ENCODE peak calls at places on chromosomes 3 and 15, in five cellular contexts. O, S, Q, W and V are unnamed samples.

GRCh38 chr3:23671901-23672589 is 133.7 kb upstream of the UBE2E1 start:
- DNase-seq in Q (no peak), O (no peak), S (no peak), W (no peak), V (no peak)

GRCh38 chr3:120153294-120153693 is 59.0 kb upstream of the GSK3B start:
- DNase-seq in S (peak; percentile 96), Q (no peak), O (no peak), W (no peak), V (no peak)

GRCh38 chr3:25594007-25594502 is 70.7 kb downstream of the TOP2B start:
- DNase-seq in W (peak; percentile 65), S (no peak), Q (no peak), O (no peak), V (no peak)

GRCh38 chr15:44738340-44738984 is 2.1 kb downstream of the TRIM69 start:
- DNase-seq in S (no peak), O (no peak), W (peak; percentile 58), Q (no peak), V (no peak)

GRCh38 chr3:150739877-150740645 is 22.9 kb downstream of the SIAH2 start:
- DNase-seq in W (peak; percentile 49), O (no peak), Q (no peak), S (no peak), V (no peak)

GRCh38 chr15:71136159-71137137 is 21.2 kb downstream of the THSD4 start:
- DNase-seq in O (no peak), Q (no peak), W (no peak), S (peak; percentile 90), V (no peak)

GRCh38 chr15:47460775-47461174 is 256.5 kb upstream of the SEMA6D start:
- DNase-seq in S (peak; percentile 44), Q (no peak), W (no peak), O (no peak), V (no peak)

GRCh38 chr15:83323296-83323711 is 38.8 kb upstream of the BNC1 start:
- DNase-seq in Q (no peak), S (peak; percentile 96), O (peak; percentile 80), W (no peak), V (no peak)

GRCh38 chr3:124384527-124384926 is 345.7 kb upstream of the UMPS start:
- DNase-seq in W (no peak), Q (no peak), S (no peak), O (no peak), V (no peak)

GRCh38 chr3:42704136-42704841 is 1.7 kb upstream of the HHATL start:
- DNase-seq in Q (no peak), O (no peak), W (no peak), S (no peak), V (no peak)

GRCh38 chr15:39736646-39737550 is 45.7 kb downstream of the FSIP1 start:
- DNase-seq in O (no peak), Q (no peak), S (no peak), W (no peak), V (no peak)

GRCh38 chr3:134387293-134387692 is 13.0 kb upstream of the AMOTL2 start:
- DNase-seq in O (peak; percentile 57), S (no peak), Q (no peak), W (no peak), V (no peak)

GRCh38 chr3:111454551-111454950 is 87.4 kb upstream of the CD96 start:
- DNase-seq in S (no peak), O (no peak), W (no peak), Q (no peak), V (no peak)

GRCh38 chr3:98805571-98805970 is 42.4 kb downstream of the ST3GAL6 start:
- DNase-seq in S (no peak), W (no peak), Q (no peak), O (no peak), V (no peak)

GRCh38 chr3:157160652-157161480 is 919 bp upstream of the CCNL1 start:
- DNase-seq in S (peak; percentile 86), Q (no peak), W (peak; percentile 71), O (peak; percentile 97), V (peak; percentile 95)

GRCh38 chr3:38003817-38004414 is 13.3 kb downstream of the VILL start:
- DNase-seq in O (no peak), S (no peak), W (no peak), Q (no peak), V (peak; percentile 35)

DNA sequence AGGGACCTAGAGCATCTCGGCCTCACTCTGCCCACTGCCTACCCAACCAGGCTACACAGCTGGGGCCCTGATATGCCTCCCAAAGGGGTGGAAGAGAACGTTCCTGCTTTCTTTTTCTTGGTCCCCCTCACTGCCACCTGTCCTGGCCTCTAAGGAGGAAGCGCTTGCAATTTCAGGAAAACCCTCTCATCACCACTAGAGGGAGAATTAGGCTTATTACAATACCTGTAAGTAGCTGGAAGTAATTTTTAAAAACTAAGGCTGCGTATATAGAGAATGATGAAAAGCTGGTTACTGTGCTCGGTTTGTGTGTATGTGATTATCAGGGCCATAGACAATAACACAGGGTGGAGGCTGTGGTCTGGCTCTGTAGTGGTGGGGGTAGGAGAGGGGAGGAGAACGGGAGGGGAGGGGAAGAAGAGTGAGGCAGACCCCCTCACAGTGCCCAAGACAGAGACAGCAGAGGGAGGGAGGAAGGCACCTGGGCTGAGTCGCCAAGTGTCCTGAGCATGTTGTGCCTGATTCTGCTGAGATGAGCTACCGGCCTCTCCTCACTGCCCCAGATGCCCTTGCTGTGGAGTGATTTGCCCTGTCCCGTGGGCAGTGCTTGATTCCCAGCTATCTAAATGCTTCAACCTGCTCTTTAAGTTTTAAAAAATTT is 3.3 kb downstream of the GABRG3 start:
- DNase-seq in Q (no peak), S (no peak), O (no peak), W (peak; percentile 39), V (no peak)
- TF ChIP-seq CTCF in Q (no peak), S (peak; percentile 32), O (peak; percentile 4), W (peak; percentile 48), V (no peak)

GRCh38 chr3:114490829-114491228 is 197.0 kb downstream of the TIGIT start:
- DNase-seq in W (no peak), Q (no peak), S (no peak), O (no peak), V (no peak)

GRCh38 chr3:114484895-114485294 is 191.1 kb downstream of the TIGIT start:
- DNase-seq in W (no peak), S (no peak), O (no peak), Q (no peak), V (no peak)

GRCh38 chr3:114487502-114487901 is 193.7 kb downstream of the TIGIT start:
- DNase-seq in Q (no peak), W (no peak), S (no peak), O (no peak), V (no peak)
- TF ChIP-seq CTCF in Q (no peak), W (no peak), S (no peak), O (no peak), V (no peak)

DNA sequence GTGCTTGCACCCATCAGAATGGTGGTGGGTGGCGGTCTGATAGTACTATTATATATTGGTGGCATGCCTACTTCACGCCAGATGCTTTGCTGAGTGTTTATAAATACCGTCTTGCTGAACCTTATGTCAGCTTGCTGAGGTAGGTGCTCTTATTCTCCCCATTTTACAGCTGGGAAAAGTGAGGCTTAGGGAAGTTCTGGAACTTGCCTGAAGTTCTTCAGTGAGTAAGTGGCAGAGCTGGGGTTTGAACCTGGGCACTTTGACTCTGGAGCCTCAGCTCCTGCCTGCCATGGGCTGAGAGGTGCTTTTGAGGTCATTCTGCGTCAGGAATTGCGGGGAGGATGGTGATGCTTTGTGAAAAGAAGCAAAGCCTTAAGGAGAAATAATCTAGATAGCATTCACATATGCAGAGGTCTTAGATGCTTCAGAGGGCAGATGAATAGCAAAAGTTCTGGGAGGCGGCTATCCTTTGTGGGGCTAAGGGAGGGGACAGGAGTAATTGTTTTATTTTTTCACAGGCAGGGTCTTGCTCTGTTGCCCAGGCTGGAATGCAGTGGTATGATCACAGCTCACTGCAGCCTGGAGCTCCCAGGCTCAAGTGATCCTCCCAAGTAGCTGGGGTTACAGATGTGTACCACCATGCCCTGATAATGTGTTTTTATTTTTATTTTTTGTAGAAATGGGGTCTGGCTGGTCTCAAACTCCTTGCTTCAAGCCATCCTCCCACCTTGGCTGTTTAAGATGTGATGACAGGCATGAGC is 18.5 kb downstream of the ITPR1 start:
- DNase-seq in O (no peak), Q (no peak), S (no peak), W (no peak), V (no peak)
- TF ChIP-seq CTCF in O (no peak), Q (no peak), S (no peak), W (no peak), V (no peak)

DNA sequence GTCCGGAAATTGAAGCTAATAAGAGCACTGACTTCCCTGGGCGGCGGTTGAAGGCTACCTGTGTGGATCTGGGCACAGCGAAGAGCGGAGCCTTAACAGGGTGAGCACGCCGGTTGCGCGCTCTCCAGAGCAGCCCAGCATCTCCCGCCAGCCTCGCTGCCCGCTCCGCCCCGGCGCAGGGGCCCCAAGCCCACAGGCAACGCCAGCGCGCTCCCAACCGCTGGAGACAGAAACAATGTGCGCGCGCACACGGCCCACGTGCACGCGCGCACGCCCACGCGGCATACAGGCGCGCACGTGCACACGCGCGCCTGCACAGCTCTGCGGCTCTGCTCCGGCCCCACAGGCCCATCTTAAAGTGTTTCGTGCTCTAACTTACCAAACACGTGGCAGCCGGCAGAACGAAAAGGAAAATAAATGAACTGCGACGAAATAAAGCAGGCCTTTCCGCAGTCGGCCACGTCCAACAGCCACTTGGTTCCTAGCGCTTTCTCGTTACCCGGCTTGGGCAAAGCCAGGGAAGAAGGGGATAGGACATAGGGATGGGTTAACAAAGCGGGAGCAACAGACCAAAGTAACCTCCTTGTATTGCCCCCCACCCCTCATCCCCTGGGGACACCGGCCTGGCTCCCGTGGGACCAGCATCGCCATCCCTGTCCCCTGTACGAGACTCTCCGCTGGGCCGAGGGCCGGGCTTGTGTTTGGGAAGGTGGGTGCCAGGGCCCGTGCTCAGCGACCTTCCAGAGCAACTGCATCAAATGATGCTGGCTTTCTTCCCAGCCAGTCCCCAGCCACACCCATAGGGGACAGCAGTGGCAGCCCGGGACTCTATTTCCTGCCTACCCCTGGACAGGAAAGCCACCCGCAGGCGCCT is 203.7 kb downstream of the ABHD5 start:
- DNase-seq in Q (no peak), W (peak; percentile 55), O (no peak), S (no peak), V (no peak)
- TF ChIP-seq CTCF in Q (no peak), W (peak; percentile 12), O (no peak), S (no peak), V (no peak)

GRCh38 chr15:65034719-65035118 is 5.3 kb upstream of the MTFMT start:
- DNase-seq in W (no peak), O (no peak), Q (no peak), S (no peak), V (no peak)

GRCh38 chr15:65033659-65034269 is 4.3 kb upstream of the MTFMT start:
- DNase-seq in W (peak; percentile 53), Q (no peak), S (no peak), O (no peak), V (no peak)

GRCh38 chr15:65028921-65029735 is at the start of gene MTFMT:
- DNase-seq in O (peak; percentile 97), Q (peak; percentile 93), W (peak; percentile 91), S (no peak), V (peak; percentile 81)

GRCh38 chr15:65029736-65030208 is 333 bp upstream of the MTFMT start:
- DNase-seq in Q (no peak), S (no peak), O (no peak), W (no peak), V (no peak)

GRCh38 chr15:65032823-65033537 is 3.5 kb upstream of the MTFMT start:
- DNase-seq in O (no peak), W (peak; percentile 72), Q (peak; percentile 16), S (no peak), V (peak; percentile 60)
- TF ChIP-seq CTCF in O (peak; percentile 77), W (peak; percentile 80), Q (peak; percentile 17), S (peak; percentile 76), V (peak; percentile 67)